ENCODE peak calls at places on chromosome 5, in four cellular contexts. D is fibroblast of mammary gland, N is astrocyte of the spinal cord, M is GM06990. T is an unnamed sample.
A peak's percentile ranks its signal among the peaks of the same experiment; 100 is the strongest.

GRCh38 chr5:133773247-133774202 is 161.2 kb upstream of the FSTL4 start:
- DNase-seq in D (no peak), N (no peak), M (no peak), T (no peak)

GRCh38 chr5:10366310-10367297 is 13.1 kb downstream of the MARCHF6 start:
- DNase-seq in D (peak; percentile 48), N (peak; percentile 62), M (no peak), T (peak; percentile 63)

GRCh38 chr5:74336286-74336685 is 304.2 kb downstream of the ENC1 start:
- DNase-seq in D (peak; percentile 25), N (no peak), M (no peak), T (no peak)

GRCh38 chr5:111278824-111279504 is 54.8 kb downstream of the CAMK4 start:
- DNase-seq in D (peak; percentile 24), N (peak; percentile 37), M (peak; percentile 24), T (peak; percentile 66)

GRCh38 chr5:180599590-180599914 is 8.3 kb upstream of the SCGB3A1 start:
- DNase-seq in D (no peak), N (no peak), M (no peak), T (no peak)

GRCh38 chr5:132013006-132013689 is 1.7 kb upstream of the ACSL6 start:
- DNase-seq in D (no peak), N (no peak), M (no peak), T (no peak)

GRCh38 chr5:175235251-175235963 is 208.6 kb downstream of the DRD1 start:
- DNase-seq in D (no peak), N (peak; percentile 41), M (no peak), T (no peak)

GRCh38 chr5:122844136-122844915 is 1.1 kb upstream of the SNX24 start:
- DNase-seq in D (no peak), N (no peak), M (no peak), T (peak; percentile 10)

GRCh38 chr5:119470851-119471451 is 18.7 kb downstream of the HSD17B4 start:
- DNase-seq in D (peak; percentile 59), N (peak; percentile 62), M (peak; percentile 13), T (peak; percentile 64)

GRCh38 chr5:177371120-177371537 is 13.1 kb upstream of the SLC34A1 start:
- DNase-seq in D (no peak), N (no peak), M (no peak), T (no peak)

GRCh38 chr5:126002222-126002897 is 420.8 kb upstream of the GRAMD2B start:
- DNase-seq in D (peak; percentile 97), N (peak; percentile 99), M (no peak), T (peak; percentile 95)

GRCh38 chr5:9927521-9927997 is 297.4 kb upstream of the TAS2R1 start:
- DNase-seq in D (peak; percentile 1), N (peak; percentile 46), M (no peak), T (peak; percentile 69)

GRCh38 chr5:126769703-126770102 is 7.2 kb upstream of the LMNB1 start:
- DNase-seq in D (no peak), N (no peak), M (no peak), T (no peak)

GRCh38 chr5:79130781-79131180 is 19.2 kb downstream of the BHMT start:
- DNase-seq in D (no peak), N (no peak), M (no peak), T (no peak)

GRCh38 chr5:143481697-143482531 is 78.4 kb upstream of the NR3C1 start:
- DNase-seq in D (peak; percentile 46), N (no peak), M (no peak), T (peak; percentile 79)

GRCh38 chr5:11153672-11154377 is 392.8 kb upstream of the DAP start:
- DNase-seq in D (no peak), N (no peak), M (no peak), T (no peak)

GRCh38 chr5:142925795-142926194 is 155.6 kb downstream of the ARHGAP26 start:
- DNase-seq in D (peak; percentile 95), N (peak; percentile 81), M (no peak), T (peak; percentile 81)

GRCh38 chr5:179553875-179554274 is 3.5 kb downstream of the RUFY1 start:
- DNase-seq in D (peak; percentile 77), N (peak; percentile 65), M (no peak), T (peak; percentile 44)

GRCh38 chr5:149426931-149427330 is 47.8 kb upstream of the IL17B start:
- DNase-seq in D (no peak), N (no peak), M (no peak), T (no peak)

GRCh38 chr5:101012880-101013279 is 109.8 kb upstream of the ST8SIA4 start:
- DNase-seq in D (no peak), N (no peak), M (no peak), T (no peak)
- TF ChIP-seq CTCF in D (no peak), N (peak; percentile 9), M (peak; percentile 2), T (no peak)

GRCh38 chr5:88838500-88838899 is 44.5 kb downstream of the MEF2C start:
- DNase-seq in D (no peak), N (no peak), M (no peak), T (no peak)

GRCh38 chr5:88841212-88841611 is 41.8 kb downstream of the MEF2C start:
- DNase-seq in D (no peak), N (no peak), M (no peak), T (peak; percentile 17)

GRCh38 chr5:88842784-88843183 is 40.2 kb downstream of the MEF2C start:
- DNase-seq in D (peak; percentile 12), N (no peak), M (no peak), T (no peak)

GRCh38 chr5:88839238-88839637 is 43.7 kb downstream of the MEF2C start:
- DNase-seq in D (no peak), N (no peak), M (no peak), T (no peak)

GRCh38 chr5:88840497-88840896 is 42.5 kb downstream of the MEF2C start:
- DNase-seq in D (no peak), N (no peak), M (no peak), T (no peak)
- H3K4me3 ChIP-seq in D (no peak overlapping the region), N (no peak overlapping the region), M (no peak overlapping the region), T (no peak overlapping the region)

GRCh38 chr5:172245823-172246222 is 37.7 kb downstream of the UBTD2 start:
- DNase-seq in D (peak; percentile 44), N (no peak), M (no peak), T (peak; percentile 32)
- TF ChIP-seq CTCF in D (no peak), N (no peak), M (no peak), T (no peak)

GRCh38 chr5:65475336-65475735 is 6.4 kb downstream of the ADAMTS6 start:
- DNase-seq in D (no peak), N (no peak), M (no peak), T (no peak)

GRCh38 chr5:65481171-65481575 is 547 bp downstream of the ADAMTS6 start:
- DNase-seq in D (peak; percentile 25), N (no peak), M (no peak), T (no peak)

GRCh38 chr5:65480306-65480865 is 1.3 kb downstream of the ADAMTS6 start:
- DNase-seq in D (peak; percentile 93), N (peak; percentile 91), M (peak; percentile 41), T (peak; percentile 87)

GRCh38 chr5:65479527-65479926 is 2.2 kb downstream of the ADAMTS6 start:
- DNase-seq in D (no peak), N (no peak), M (no peak), T (no peak)

DNA sequence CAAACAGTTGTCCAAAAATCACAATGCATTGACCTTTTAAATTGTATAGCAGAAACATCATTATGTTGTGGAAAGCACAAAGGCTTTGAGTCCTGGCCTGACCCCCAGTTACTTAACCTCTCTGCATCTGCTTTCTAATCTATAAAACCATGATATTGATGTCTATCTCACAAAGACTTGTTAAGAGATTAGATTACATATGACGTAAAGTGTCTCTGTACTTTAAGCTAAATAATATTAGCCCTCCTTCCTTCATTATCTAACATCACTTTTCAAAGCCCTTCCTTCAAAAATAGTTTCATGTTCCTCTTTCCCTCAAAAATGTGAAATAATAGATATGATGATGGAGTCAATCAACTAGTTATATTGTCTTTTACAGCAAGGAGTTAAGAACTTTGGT is 3.4 kb downstream of the ADAMTS6 start:
- DNase-seq in D (no peak), N (no peak), M (no peak), T (no peak)
- H3K4me3 ChIP-seq in D (no peak overlapping the region), N (no peak overlapping the region), M (no peak overlapping the region), T (no peak overlapping the region)